ENCODE peak calls at places on chromosomes 4 and X, in four cellular contexts. K is WTC11, Z is A549, O is K562. X is an unnamed sample.

GRCh38 chrX:155069414-155069813 is 1.5 kb downstream of the CMC4 start:
- DNase-seq in K (no peak), Z (no peak), O (no peak), X (no peak)

GRCh38 chr4:24094726-24095125 is 204.9 kb upstream of the PPARGC1A start:
- DNase-seq in K (no peak), Z (no peak), O (no peak), X (no peak)

GRCh38 chr4:113222006-113222405 is 172.6 kb downstream of the ANK2 start:
- DNase-seq in K (no peak), Z (no peak), O (no peak), X (no peak)

GRCh38 chr4:31081375-31081774 is 361.2 kb downstream of the PCDH7 start:
- DNase-seq in K (no peak), Z (no peak), O (no peak), X (no peak)

GRCh38 chr4:139523076-139523475 is 32.9 kb downstream of the SETD7 start:
- DNase-seq in K (no peak), Z (no peak), O (no peak), X (no peak)

GRCh38 chrX:141936080-141936479 is 32.4 kb downstream of the MAGEC1 start:
- DNase-seq in K (no peak), Z (peak), O (peak), X (no peak)

GRCh38 chr4:40199999-40200880 is 3.4 kb downstream of the RHOH start:
- DNase-seq in K (no peak), Z (no peak), O (peak), X (no peak)

GRCh38 chr4:77220841-77221613 is 64.0 kb downstream of the CCNG2 start:
- DNase-seq in K (no peak), Z (no peak), O (no peak), X (no peak)

GRCh38 chrX:50067435-50068292 is 133.1 kb downstream of the AKAP4 start:
- DNase-seq in K (peak), Z (peak), O (no peak), X (peak)

DNA sequence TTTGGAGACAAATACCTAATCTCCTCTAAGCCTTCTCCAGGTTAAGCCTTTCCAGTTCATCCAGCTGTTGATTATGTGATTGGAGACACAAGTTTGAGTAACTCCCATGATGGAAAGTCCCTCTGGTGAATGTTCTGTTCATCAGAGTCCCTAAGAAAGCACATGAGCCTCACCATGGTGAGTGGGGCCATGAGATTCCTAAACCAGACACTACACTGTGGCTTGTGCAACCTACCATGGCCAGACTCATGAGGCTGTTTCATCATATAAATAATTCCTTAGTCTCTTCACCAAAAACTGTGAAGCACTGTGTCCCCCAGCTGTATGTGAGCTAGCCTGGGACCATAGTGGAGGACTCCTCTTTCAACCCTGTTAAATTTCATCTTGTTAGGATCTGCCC is 14.4 kb downstream of the PKD2 start:
- DNase-seq in K (no peak), Z (no peak), O (no peak), X (no peak)
- TF ChIP-seq NR3C1 in K (no peak), Z (no peak), O (no peak), X (no peak)

GRCh38 chr4:145347684-145348083 is 134.0 kb upstream of the SMAD1 start:
- DNase-seq in K (no peak), Z (no peak), O (no peak), X (no peak)
- TF ChIP-seq NR3C1 in K (no peak), Z (no peak), O (no peak), X (no peak)

GRCh38 chr4:14334166-14334565 is 668.1 kb upstream of the CPEB2 start:
- DNase-seq in K (no peak), Z (no peak), O (no peak), X (no peak)
- TF ChIP-seq NR3C1 in K (no peak), Z (no peak), O (no peak), X (no peak)

GRCh38 chrX:100720301-100720700 is 11.6 kb downstream of the SYTL4 start:
- DNase-seq in K (no peak), Z (no peak), O (no peak), X (no peak)
- TF ChIP-seq NR3C1 in K (no peak), Z (no peak), O (no peak), X (no peak)